ENCODE peak calls at places on chromosomes 6 and 20, in ten cellular contexts. I, M, K, H, P, G, S, X, V and C are unnamed samples.

GRCh38 chr20:54228841-54229240 is 21.0 kb downstream of the PFDN4 start:
- DNase-seq in S (no peak), H (no peak), G (no peak), V (no peak), X (no peak), P (no peak), M (no peak), K (no peak), I (no peak), C (no peak)

GRCh38 chr6:106122306-106122940 is 36.3 kb downstream of the PRDM1 start:
- DNase-seq in H (no peak), P (no peak), M (no peak), G (no peak), K (no peak), X (no peak), V (peak; percentile 53), I (no peak), S (no peak), C (no peak)

GRCh38 chr6:155314773-155315515 is 660 bp upstream of the TFB1M start:
- DNase-seq in S (peak; percentile 89), I (peak; percentile 40), M (peak; percentile 66), K (no peak), X (peak; percentile 74), V (peak; percentile 94), H (no peak), P (peak; percentile 57), G (no peak), C (peak; percentile 3)

GRCh38 chr6:110053395-110054240 is 75.5 kb downstream of the GPR6 start:
- DNase-seq in S (no peak), H (no peak), K (no peak), P (peak; percentile 10), V (peak; percentile 66), M (no peak), X (no peak), I (no peak), G (no peak), C (peak; percentile 16)

GRCh38 chr6:37478827-37479226 is 20.9 kb downstream of the CCDC167 start:
- DNase-seq in M (no peak), G (no peak), P (no peak), K (no peak), V (no peak), S (no peak), H (no peak), I (no peak), X (no peak), C (no peak)

GRCh38 chr6:165308926-165309731 is at the start of gene C6orf118:
- DNase-seq in X (no peak), M (no peak), H (no peak), P (peak; percentile 78), I (peak; percentile 63), S (peak; percentile 69), K (no peak), G (no peak), V (peak; percentile 40), C (peak; percentile 70)

GRCh38 chr6:134328138-134328537 is 10.2 kb upstream of the SGK1 start:
- DNase-seq in K (no peak), P (no peak), S (no peak), H (no peak), I (no peak), G (no peak), M (no peak), X (no peak), V (no peak), C (no peak)

GRCh38 chr6:28323813-28324424 is 12.0 kb downstream of the ZSCAN31 start:
- DNase-seq in G (no peak), V (no peak), X (no peak), P (no peak), M (no peak), I (no peak), K (no peak), H (no peak), S (no peak), C (no peak)

GRCh38 chr6:107396226-107396625 is 63.1 kb downstream of the PDSS2 start:
- DNase-seq in K (no peak), H (no peak), X (no peak), I (no peak), M (no peak), S (no peak), G (no peak), V (no peak), P (no peak), C (no peak)

GRCh38 chr6:107399927-107400326 is 59.4 kb downstream of the PDSS2 start:
- DNase-seq in M (no peak), X (no peak), G (no peak), I (no peak), P (peak; percentile 28), S (no peak), K (no peak), V (no peak), H (no peak), C (no peak)

GRCh38 chr6:107401573-107401972 is 57.8 kb downstream of the PDSS2 start:
- DNase-seq in V (no peak), M (no peak), K (no peak), G (no peak), S (no peak), H (no peak), I (no peak), P (no peak), X (no peak), C (no peak)

GRCh38 chr6:107400748-107401147 is 58.6 kb downstream of the PDSS2 start:
- DNase-seq in I (no peak), K (no peak), M (no peak), P (no peak), S (no peak), G (no peak), H (no peak), X (no peak), V (no peak), C (no peak)

GRCh38 chr6:107398005-107398404 is 61.4 kb downstream of the PDSS2 start:
- DNase-seq in V (no peak), P (no peak), G (no peak), X (no peak), K (no peak), M (no peak), H (no peak), I (no peak), S (no peak), C (no peak)
- TF ChIP-seq POLR2A in V (no peak), P (no peak), G (no peak), X (no peak), K (no peak), M (no peak), H (no peak), I (no peak), S (no peak), C (no peak)

GRCh38 chr6:75528423-75528822 is 34.8 kb upstream of the FILIP1 start:
- DNase-seq in H (no peak), G (no peak), S (no peak), K (no peak), M (no peak), P (no peak), I (no peak), V (no peak), X (no peak), C (no peak)

GRCh38 chr6:75524322-75524972 is 30.8 kb upstream of the FILIP1 start:
- DNase-seq in P (no peak), K (no peak), M (no peak), V (no peak), S (no peak), H (no peak), X (no peak), I (no peak), G (no peak), C (peak; percentile 9)

GRCh38 chr6:75530696-75531095 is 37.1 kb upstream of the FILIP1 start:
- DNase-seq in M (no peak), P (no peak), V (no peak), G (no peak), K (no peak), I (no peak), H (no peak), S (no peak), X (no peak), C (no peak)

GRCh38 chr6:75525682-75526081 is 32.1 kb upstream of the FILIP1 start:
- DNase-seq in G (no peak), P (no peak), X (no peak), K (no peak), H (no peak), S (no peak), M (no peak), V (no peak), I (no peak), C (no peak)

GRCh38 chr6:75526502-75527127 is 33.0 kb upstream of the FILIP1 start:
- DNase-seq in G (no peak), X (no peak), I (peak; percentile 62), P (peak; percentile 63), K (no peak), H (no peak), V (peak; percentile 70), M (peak; percentile 71), S (peak; percentile 75), C (no peak)
- TF ChIP-seq POLR2A in G (no peak), X (no peak), I (no peak), P (no peak), K (no peak), H (no peak), V (no peak), M (no peak), S (no peak), C (no peak)

GRCh38 chr6:30690403-30691207 is at the start of gene NRM:
- DNase-seq in S (peak; percentile 97), M (peak; percentile 87), I (peak; percentile 90), X (peak; percentile 89), H (peak; percentile 81), V (peak; percentile 87), P (peak; percentile 81), G (peak; percentile 94), K (no peak), C (peak; percentile 78)
- TF ChIP-seq POLR2A in S (no peak), M (no peak), I (no peak), X (peak; percentile 33), H (no peak), V (peak; percentile 36), P (peak; percentile 61), G (no peak), K (peak; percentile 32), C (peak; percentile 46)

DNA sequence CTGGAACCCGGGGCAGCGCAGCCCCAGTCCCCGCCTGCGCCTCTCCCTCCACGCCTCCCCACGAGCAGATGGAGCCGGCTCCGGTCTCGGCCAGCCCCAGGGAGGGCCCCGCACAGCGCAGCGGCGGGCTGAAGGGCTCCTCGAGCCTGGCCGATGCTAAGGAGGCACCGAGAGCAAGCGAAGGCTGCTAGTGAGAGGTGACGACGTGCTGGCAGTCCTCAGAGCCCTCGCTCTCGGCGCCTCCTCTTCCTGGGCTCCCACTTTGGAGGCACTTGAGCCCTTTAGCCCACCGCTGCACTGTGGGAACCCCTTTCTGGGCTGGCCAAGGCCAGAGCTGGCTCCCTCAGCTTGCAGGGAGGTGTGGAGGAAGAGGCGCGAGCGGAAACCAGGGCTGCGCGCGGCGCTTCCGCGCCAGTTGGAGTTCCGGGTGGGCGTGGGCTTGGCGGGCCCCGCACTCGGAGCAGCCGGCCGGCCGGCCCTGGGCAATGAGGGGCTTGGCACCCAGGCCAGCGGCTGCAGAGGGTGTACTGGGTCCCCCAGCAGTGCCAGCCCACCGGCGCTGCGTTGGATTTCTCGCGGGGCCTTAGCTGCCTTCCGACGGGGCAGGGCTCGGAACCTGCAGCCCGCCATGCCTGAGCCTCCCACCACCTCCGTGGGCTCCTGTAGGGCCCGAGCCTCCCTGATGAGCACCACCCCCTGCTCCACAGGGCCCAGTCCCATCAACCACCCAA is 2.5 kb upstream of the TMEM14C start:
- DNase-seq in I (peak; percentile 69), G (peak; percentile 95), K (no peak), H (no peak), V (peak; percentile 84), M (no peak), X (peak; percentile 77), S (peak; percentile 61), P (peak; percentile 34), C (no peak)
- TF ChIP-seq POLR2A in I (no peak), G (no peak), K (peak; percentile 47), H (no peak), V (no peak), M (no peak), X (peak; percentile 35), S (no peak), P (no peak), C (peak; percentile 44)

GRCh38 chr6:156828280-156828703 is 51.1 kb downstream of the ARID1B start:
- DNase-seq in I (no peak), X (no peak), S (no peak), H (no peak), G (no peak), P (no peak), K (no peak), V (peak; percentile 50), M (no peak), C (peak; percentile 40)
- TF ChIP-seq POLR2A in I (no peak), X (no peak), S (no peak), H (no peak), G (no peak), P (no peak), K (no peak), V (no peak), M (no peak), C (no peak)